ENCODE peak calls at places on chromosomes 7 and 10, in seven cellular contexts. One of them, this sample, is unnamed.

GRCh38 chr10:131210181-131210580 is 101.3 kb downstream of the TCERG1L start:
- DNase-seq in SK-MEL-5: no peak
- DNase-seq in sigmoid colon: no peak
- DNase-seq in CD4-positive, alpha-beta T cell: no peak
- DNase-seq in posterior cingulate gyrus: peak; percentile 76
- DNase-seq in stimulated activated CD8-positive, alpha-beta memory T cell treated with anti-CD3 and anti-CD28 coated beads, Interleukin-2, amount 100 ng/mL, for 48 hours: no peak
- DNase-seq in stimulated activated CD4-positive, alpha-beta T cell treated with anti-CD3 and anti-CD28 coated beads, Interleukin-4, amount 100 ng/mL, for 1 hour: no peak
- DNase-seq in this sample: no peak

GRCh38 chr10:58590152-58590551 is 77.5 kb downstream of the BICC1 start:
- DNase-seq in posterior cingulate gyrus: no peak
- DNase-seq in SK-MEL-5: no peak
- DNase-seq in stimulated activated CD8-positive, alpha-beta memory T cell treated with anti-CD3 and anti-CD28 coated beads, Interleukin-2, amount 100 ng/mL, for 48 hours: no peak
- DNase-seq in CD4-positive, alpha-beta T cell: no peak
- DNase-seq in stimulated activated CD4-positive, alpha-beta T cell treated with anti-CD3 and anti-CD28 coated beads, Interleukin-4, amount 100 ng/mL, for 1 hour: no peak
- DNase-seq in sigmoid colon: peak; percentile 76
- DNase-seq in this sample: no peak

GRCh38 chr10:21355591-21356011 is 169.9 kb downstream of the SKIDA1 start:
- DNase-seq in stimulated activated CD4-positive, alpha-beta T cell treated with anti-CD3 and anti-CD28 coated beads, Interleukin-4, amount 100 ng/mL, for 1 hour: no peak
- DNase-seq in posterior cingulate gyrus: no peak
- DNase-seq in SK-MEL-5: no peak
- DNase-seq in stimulated activated CD8-positive, alpha-beta memory T cell treated with anti-CD3 and anti-CD28 coated beads, Interleukin-2, amount 100 ng/mL, for 48 hours: no peak
- DNase-seq in sigmoid colon: no peak
- DNase-seq in CD4-positive, alpha-beta T cell: no peak
- DNase-seq in this sample: no peak

GRCh38 chr10:86087716-86088115 is 278.9 kb downstream of the GRID1 start:
- DNase-seq in stimulated activated CD8-positive, alpha-beta memory T cell treated with anti-CD3 and anti-CD28 coated beads, Interleukin-2, amount 100 ng/mL, for 48 hours: no peak
- DNase-seq in sigmoid colon: no peak
- DNase-seq in posterior cingulate gyrus: peak; percentile 96
- DNase-seq in CD4-positive, alpha-beta T cell: no peak
- DNase-seq in SK-MEL-5: no peak
- DNase-seq in stimulated activated CD4-positive, alpha-beta T cell treated with anti-CD3 and anti-CD28 coated beads, Interleukin-4, amount 100 ng/mL, for 1 hour: no peak
- DNase-seq in this sample: no peak

GRCh38 chr10:24866615-24867583 is 85.5 kb downstream of the PRTFDC1 start:
- DNase-seq in stimulated activated CD4-positive, alpha-beta T cell treated with anti-CD3 and anti-CD28 coated beads, Interleukin-4, amount 100 ng/mL, for 1 hour: no peak
- DNase-seq in stimulated activated CD8-positive, alpha-beta memory T cell treated with anti-CD3 and anti-CD28 coated beads, Interleukin-2, amount 100 ng/mL, for 48 hours: no peak
- DNase-seq in posterior cingulate gyrus: peak; percentile 93
- DNase-seq in SK-MEL-5: peak; percentile 75
- DNase-seq in CD4-positive, alpha-beta T cell: no peak
- DNase-seq in sigmoid colon: peak; percentile 74
- DNase-seq in this sample: no peak

GRCh38 chr10:62373995-62374861 is at the start of gene ZNF365:
- DNase-seq in sigmoid colon: peak; percentile 64
- DNase-seq in stimulated activated CD8-positive, alpha-beta memory T cell treated with anti-CD3 and anti-CD28 coated beads, Interleukin-2, amount 100 ng/mL, for 48 hours: no peak
- DNase-seq in CD4-positive, alpha-beta T cell: peak; percentile 46
- DNase-seq in stimulated activated CD4-positive, alpha-beta T cell treated with anti-CD3 and anti-CD28 coated beads, Interleukin-4, amount 100 ng/mL, for 1 hour: peak; percentile 50
- DNase-seq in posterior cingulate gyrus: peak; percentile 98
- DNase-seq in SK-MEL-5: peak; percentile 32
- DNase-seq in this sample: peak; percentile 67

GRCh38 chr10:73771722-73772279 is 10.0 kb upstream of the CHCHD1 start:
- DNase-seq in sigmoid colon: peak; percentile 95
- DNase-seq in posterior cingulate gyrus: peak; percentile 98
- DNase-seq in stimulated activated CD4-positive, alpha-beta T cell treated with anti-CD3 and anti-CD28 coated beads, Interleukin-4, amount 100 ng/mL, for 1 hour: peak; percentile 76
- DNase-seq in SK-MEL-5: peak; percentile 71
- DNase-seq in stimulated activated CD8-positive, alpha-beta memory T cell treated with anti-CD3 and anti-CD28 coated beads, Interleukin-2, amount 100 ng/mL, for 48 hours: peak; percentile 77
- DNase-seq in CD4-positive, alpha-beta T cell: peak; percentile 82
- DNase-seq in this sample: peak; percentile 87

GRCh38 chr7:28163955-28164354 is 16.6 kb downstream of the JAZF1 start:
- DNase-seq in stimulated activated CD8-positive, alpha-beta memory T cell treated with anti-CD3 and anti-CD28 coated beads, Interleukin-2, amount 100 ng/mL, for 48 hours: no peak
- DNase-seq in CD4-positive, alpha-beta T cell: no peak
- DNase-seq in stimulated activated CD4-positive, alpha-beta T cell treated with anti-CD3 and anti-CD28 coated beads, Interleukin-4, amount 100 ng/mL, for 1 hour: no peak
- DNase-seq in SK-MEL-5: no peak
- DNase-seq in posterior cingulate gyrus: no peak
- DNase-seq in sigmoid colon: no peak
- DNase-seq in this sample: no peak

GRCh38 chr7:76260171-76260703 is 42.2 kb upstream of the HSPB1 start:
- DNase-seq in posterior cingulate gyrus: no peak
- DNase-seq in stimulated activated CD4-positive, alpha-beta T cell treated with anti-CD3 and anti-CD28 coated beads, Interleukin-4, amount 100 ng/mL, for 1 hour: peak; percentile 50
- DNase-seq in CD4-positive, alpha-beta T cell: peak; percentile 50
- DNase-seq in sigmoid colon: no peak
- DNase-seq in stimulated activated CD8-positive, alpha-beta memory T cell treated with anti-CD3 and anti-CD28 coated beads, Interleukin-2, amount 100 ng/mL, for 48 hours: no peak
- DNase-seq in SK-MEL-5: peak; percentile 86
- DNase-seq in this sample: peak; percentile 68

This sample was measured in B cell.